ENCODE peak calls at places on chromosomes 3 and 15, in six cellular contexts. J, B, W, P, U and R are unnamed samples.

GRCh38 chr3:160038862-160039562 is 50.4 kb downstream of the IL12A start:
- DNase-seq in J (no peak), B (no peak), W (no peak), P (no peak), U (peak; percentile 23), R (peak; percentile 69)

GRCh38 chr15:57316451-57316850 is 59.9 kb upstream of the CGNL1 start:
- DNase-seq in J (no peak), B (no peak), W (no peak), P (no peak), U (no peak), R (no peak)

GRCh38 chr3:139198929-139199328 is 144.9 kb upstream of the MRPS22 start:
- DNase-seq in J (no peak), B (no peak), W (no peak), P (no peak), U (no peak), R (peak; percentile 32)

GRCh38 chr3:5051772-5052171 is 70.3 kb upstream of the ARL8B start:
- DNase-seq in J (no peak), B (no peak), W (no peak), P (no peak), U (no peak), R (no peak)

GRCh38 chr15:76060098-76060989 is 559 bp downstream of the TMEM266 start:
- DNase-seq in J (no peak), B (no peak), W (peak; percentile 41), P (no peak), U (peak; percentile 5), R (no peak)

GRCh38 chr3:115111632-115112031 is 35.5 kb downstream of the ZBTB20 start:
- DNase-seq in J (no peak), B (no peak), W (no peak), P (no peak), U (no peak), R (no peak)

GRCh38 chr3:79521221-79521848 is 246.5 kb downstream of the ROBO1 start:
- DNase-seq in J (no peak), B (no peak), W (no peak), P (no peak), U (no peak), R (no peak)

GRCh38 chr3:28022916-28023315 is 218.5 kb upstream of the CMC1 start:
- DNase-seq in J (no peak), B (no peak), W (no peak), P (no peak), U (no peak), R (no peak)

GRCh38 chr15:63203451-63204090 is 14.2 kb downstream of the RAB8B start:
- DNase-seq in J (no peak), B (no peak), W (no peak), P (no peak), U (no peak), R (no peak)

GRCh38 chr3:6622260-6622659 is 238.7 kb upstream of the GRM7 start:
- DNase-seq in J (no peak), B (no peak), W (no peak), P (no peak), U (no peak), R (no peak)

GRCh38 chr15:76730262-76730661 is 174.9 kb downstream of the SCAPER start:
- DNase-seq in J (no peak), B (no peak), W (no peak), P (no peak), U (no peak), R (no peak)

GRCh38 chr3:64801856-64802255 is 114.1 kb upstream of the ADAMTS9 start:
- DNase-seq in J (no peak), B (no peak), W (no peak), P (no peak), U (no peak), R (no peak)

GRCh38 chr3:164723396-164723795 is 354.9 kb downstream of the SI start:
- DNase-seq in J (no peak), B (no peak), W (no peak), P (no peak), U (no peak), R (peak; percentile 58)

GRCh38 chr3:110062711-110063110 is 725.4 kb upstream of the DPPA4 start:
- DNase-seq in J (no peak), B (no peak), W (no peak), P (no peak), U (no peak), R (no peak)

GRCh38 chr3:188339410-188340295 is 185.7 kb downstream of the LPP start:
- DNase-seq in J (no peak), B (no peak), W (peak; percentile 45), P (no peak), U (no peak), R (no peak)

GRCh38 chr15:90936823-90937222 is 1.7 kb downstream of the UNC45A start:
- DNase-seq in J (no peak), B (no peak), W (no peak), P (no peak), U (no peak), R (no peak)

GRCh38 chr3:43882976-43883680 is 192.4 kb downstream of the ABHD5 start:
- DNase-seq in J (no peak), B (no peak), W (no peak), P (no peak), U (no peak), R (no peak)

GRCh38 chr15:96324900-96325299 is 5.6 kb upstream of the NR2F2 start:
- DNase-seq in J (no peak), B (no peak), W (no peak), P (no peak), U (no peak), R (no peak)

GRCh38 chr15:26888761-26889160 is 21.9 kb downstream of the GABRA5 start:
- DNase-seq in J (no peak), B (no peak), W (no peak), P (no peak), U (no peak), R (no peak)

GRCh38 chr3:17201538-17201937 is 316.8 kb downstream of the PLCL2 start:
- DNase-seq in J (no peak), B (no peak), W (no peak), P (no peak), U (no peak), R (no peak)

GRCh38 chr3:73661262-73661661 is 36.5 kb upstream of the PDZRN3 start:
- DNase-seq in J (no peak), B (no peak), W (no peak), P (no peak), U (no peak), R (no peak)

GRCh38 chr3:13073976-13074375 is 747 bp upstream of the IQSEC1 start:
- DNase-seq in J (no peak), B (no peak), W (no peak), P (no peak), U (no peak), R (no peak)

GRCh38 chr15:89912674-89913396 is at the start of gene ARPIN:
- DNase-seq in J (no peak), B (no peak), W (no peak), P (no peak), U (no peak), R (peak; percentile 80)

GRCh38 chr3:130825762-130826297 is 68.1 kb upstream of the ATP2C1 start:
- DNase-seq in J (no peak), B (no peak), W (no peak), P (no peak), U (no peak), R (no peak)

GRCh38 chr3:190044142-190044541 is 76.6 kb downstream of the P3H2 start:
- DNase-seq in J (no peak), B (no peak), W (no peak), P (no peak), U (no peak), R (no peak)

GRCh38 chr3:60010778-60011177 is 961.0 kb upstream of the CFAP20DC start:
- DNase-seq in J (peak; percentile 63), B (no peak), W (peak; percentile 32), P (peak; percentile 69), U (peak; percentile 19), R (no peak)

GRCh38 chr3:62556121-62556520 is 182.8 kb upstream of the FEZF2 start:
- DNase-seq in J (no peak), B (no peak), W (no peak), P (no peak), U (no peak), R (no peak)

GRCh38 chr3:12222765-12223485 is 64.2 kb upstream of the TIMP4 start:
- DNase-seq in J (no peak), B (peak; percentile 33), W (no peak), P (no peak), U (no peak), R (no peak)

GRCh38 chr3:12954891-12955650 is 113.7 kb upstream of the RPL32 start:
- DNase-seq in J (no peak), B (no peak), W (peak; percentile 26), P (no peak), U (no peak), R (no peak)

GRCh38 chr3:81492048-81492447 is 269.4 kb downstream of the GBE1 start:
- DNase-seq in J (no peak), B (no peak), W (no peak), P (no peak), U (no peak), R (no peak)

GRCh38 chr3:29072626-29073025 is 208.2 kb upstream of the RBMS3 start:
- DNase-seq in J (no peak), B (no peak), W (no peak), P (no peak), U (no peak), R (no peak)

GRCh38 chr15:78071378-78071777 is 6.1 kb downstream of the TBC1D2B start:
- DNase-seq in J (no peak), B (no peak), W (no peak), P (no peak), U (no peak), R (no peak)

GRCh38 chr15:88911766-88912118 is 1.4 kb downstream of the MFGE8 start:
- DNase-seq in J (no peak), B (no peak), W (no peak), P (no peak), U (no peak), R (peak; percentile 92)